ENCODE peak calls at places on chromosomes 13 and 19, in four cellular contexts. T, D, C and S are unnamed samples.

GRCh38 chr13:77176350-77176749 is 149.4 kb upstream of the FBXL3 start:
- DNase-seq in T (no peak), D (peak; percentile 3), C (peak; percentile 4), S (no peak)

GRCh38 chr19:49911381-49912145 is 14.9 kb upstream of the IL4I1 start:
- DNase-seq in T (no peak), D (no peak), C (no peak), S (no peak)

GRCh38 chr13:93169980-93170379 is 56.6 kb upstream of the GPC6 start:
- DNase-seq in T (no peak), D (peak; percentile 18), C (no peak), S (no peak)

GRCh38 chr13:103878891-103879605 is 812.8 kb upstream of the SLC10A2 start:
- DNase-seq in T (no peak), D (no peak), C (no peak), S (no peak)

GRCh38 chr13:43157796-43158195 is 134.4 kb downstream of the DNAJC15 start:
- DNase-seq in T (no peak), D (no peak), C (no peak), S (no peak)

GRCh38 chr19:56085571-56086275 is 35.4 kb downstream of the ZNF787 start:
- DNase-seq in T (no peak), D (no peak), C (no peak), S (no peak)

GRCh38 chr13:33069365-33069764 is 53.1 kb downstream of the KL start:
- DNase-seq in T (no peak), D (no peak), C (no peak), S (no peak)

GRCh38 chr13:86298741-86299140 is 499.5 kb upstream of the SLITRK6 start:
- DNase-seq in T (no peak), D (no peak), C (no peak), S (no peak)

GRCh38 chr13:23445794-23446193 is 12.3 kb upstream of the SACS start:
- DNase-seq in T (no peak), D (no peak), C (no peak), S (no peak)

GRCh38 chr19:28898279-28898678 is 314.7 kb downstream of the UQCRFS1 start:
- DNase-seq in T (no peak), D (no peak), C (no peak), S (no peak)

GRCh38 chr13:99565478-99566124 is 64.3 kb downstream of the TM9SF2 start:
- DNase-seq in T (no peak), D (no peak), C (no peak), S (peak; percentile 58)

GRCh38 chr19:33438016-33438671 is 64.6 kb downstream of the CEBPG start:
- DNase-seq in T (peak; percentile 48), D (no peak), C (no peak), S (no peak)

GRCh38 chr13:112768795-112769411 is 79.1 kb downstream of the ATP11A start:
- DNase-seq in T (no peak), D (no peak), C (no peak), S (no peak)

GRCh38 chr13:36998624-36999041 is 507 bp downstream of the ALG5 start:
- DNase-seq in T (no peak), D (no peak), C (peak; percentile 15), S (no peak)

GRCh38 chr19:7500811-7501450 is 12.1 kb upstream of the PEX11G start:
- DNase-seq in T (peak; percentile 65), D (peak; percentile 35), C (peak; percentile 80), S (peak; percentile 92)

GRCh38 chr19:19404879-19405860 is at the start of gene GATAD2A:
- DNase-seq in T (peak; percentile 32), D (peak; percentile 75), C (peak; percentile 94), S (peak; percentile 98)

GRCh38 chr19:50358483-50359431 is 6.7 kb downstream of the NAPSA start:
- DNase-seq in T (no peak), D (no peak), C (peak; percentile 96), S (no peak)

GRCh38 chr19:38812841-38813320 is at the start of gene LGALS4:
- DNase-seq in T (no peak), D (no peak), C (peak; percentile 9), S (no peak)

GRCh38 chr19:48715681-48716171 is 3.8 kb downstream of the MAMSTR start:
- DNase-seq in T (no peak), D (no peak), C (no peak), S (no peak)

GRCh38 chr13:113978741-113979481 is 5.0 kb upstream of the C13orf46 start:
- DNase-seq in T (no peak), D (no peak), C (no peak), S (no peak)

GRCh38 chr19:16446108-16447014 is 25.4 kb downstream of the EPS15L1 start:
- DNase-seq in T (no peak), D (no peak), C (no peak), S (no peak)

GRCh38 chr19:13506550-13506878 is 235 bp upstream of the CACNA1A start:
- DNase-seq in T (no peak), D (no peak), C (no peak), S (no peak)

GRCh38 chr13:112893570-112894422 is 75.2 kb upstream of the MCF2L start:
- DNase-seq in T (peak; percentile 40), D (peak; percentile 76), C (peak; percentile 89), S (peak; percentile 80)

GRCh38 chr19:7326105-7326877 is 22.4 kb upstream of the ARHGEF18 start:
- DNase-seq in T (no peak), D (peak; percentile 56), C (peak; percentile 74), S (peak; percentile 89)

GRCh38 chr13:46211521-46212351 is at the start of gene LRRC63:
- DNase-seq in T (peak; percentile 38), D (no peak), C (peak; percentile 73), S (no peak)

GRCh38 chr19:42140125-42140754 is 8.0 kb upstream of the POU2F2 start:
- DNase-seq in T (no peak), D (peak; percentile 31), C (peak; percentile 62), S (peak; percentile 31)

GRCh38 chr13:54162069-54162468 is 1133.5 kb downstream of the OLFM4 start:
- DNase-seq in T (no peak), D (no peak), C (no peak), S (no peak)

GRCh38 chr13:43684947-43685725 is 101.6 kb downstream of the ENOX1 start:
- DNase-seq in T (no peak), D (no peak), C (no peak), S (no peak)

GRCh38 chr13:22561581-22561980 is 619.2 kb upstream of the SGCG start:
- DNase-seq in T (no peak), D (no peak), C (no peak), S (no peak)

GRCh38 chr13:34179481-34179880 is 361.5 kb downstream of the RFC3 start:
- DNase-seq in T (no peak), D (no peak), C (no peak), S (no peak)

GRCh38 chr19:49205114-49205513 is 47.5 kb downstream of the TRPM4 start:
- DNase-seq in T (no peak), D (no peak), C (peak; percentile 2), S (no peak)

GRCh38 chr13:113123226-113124150 is 889 bp downstream of the F10 start:
- DNase-seq in T (no peak), D (peak; percentile 52), C (peak; percentile 58), S (no peak)

GRCh38 chr13:59356607-59357006 is 807.1 kb downstream of the DIAPH3 start:
- DNase-seq in T (no peak), D (no peak), C (no peak), S (no peak)

GRCh38 chr13:98847780-98848179 is 95.3 kb upstream of the SLC15A1 start:
- DNase-seq in T (no peak), D (no peak), C (peak; percentile 34), S (no peak)

GRCh38 chr13:68099616-68100015 is 869.5 kb upstream of the PCDH9 start:
- DNase-seq in T (no peak), D (no peak), C (no peak), S (no peak)

GRCh38 chr19:5321851-5322681 is 18.5 kb downstream of the PTPRS start:
- DNase-seq in T (no peak), D (no peak), C (peak; percentile 69), S (no peak)
- TF ChIP-seq RNF2 in T (no peak), D (no peak), C (no peak), S (no peak)

GRCh38 chr13:24894277-24894971 is 130.5 kb downstream of the RNF17 start:
- DNase-seq in T (no peak), D (no peak), C (no peak), S (no peak)

GRCh38 chr13:24894972-24895300 is 131.0 kb downstream of the RNF17 start:
- DNase-seq in T (no peak), D (no peak), C (no peak), S (no peak)

GRCh38 chr13:24905242-24905641 is 141.3 kb downstream of the RNF17 start:
- DNase-seq in T (no peak), D (no peak), C (no peak), S (no peak)

GRCh38 chr13:24900507-24900906 is 136.5 kb downstream of the RNF17 start:
- DNase-seq in T (no peak), D (no peak), C (no peak), S (no peak)

GRCh38 chr13:24899601-24900000 is 135.6 kb downstream of the RNF17 start:
- DNase-seq in T (no peak), D (no peak), C (no peak), S (no peak)
- TF ChIP-seq RNF2 in T (no peak), D (no peak), C (no peak), S (no peak)

GRCh38 chr13:50192272-50192813 is 177.1 kb downstream of the KCNRG start:
- DNase-seq in T (no peak), D (no peak), C (no peak), S (no peak)

GRCh38 chr13:50188696-50189095 is 173.5 kb downstream of the KCNRG start:
- DNase-seq in T (no peak), D (no peak), C (no peak), S (no peak)

GRCh38 chr13:50187352-50188029 is 172.2 kb downstream of the KCNRG start:
- DNase-seq in T (no peak), D (peak; percentile 94), C (no peak), S (no peak)

GRCh38 chr13:50191004-50191403 is 175.8 kb downstream of the KCNRG start:
- DNase-seq in T (no peak), D (no peak), C (no peak), S (no peak)

GRCh38 chr13:50189450-50189849 is 174.2 kb downstream of the KCNRG start:
- DNase-seq in T (no peak), D (no peak), C (peak; percentile 11), S (no peak)
- TF ChIP-seq RNF2 in T (no peak), D (no peak), C (no peak), S (no peak)

GRCh38 chr19:10428996-10429381 is 8.7 kb downstream of the PDE4A start:
- DNase-seq in T (no peak), D (no peak), C (no peak), S (no peak)
- TF ChIP-seq RNF2 in T (no peak), D (no peak), C (no peak), S (no peak)

GRCh38 chr19:46115396-46116109 is 8.9 kb downstream of the IGFL3 start:
- DNase-seq in T (peak; percentile 70), D (no peak), C (no peak), S (no peak)
- TF ChIP-seq RNF2 in T (no peak), D (no peak), C (no peak), S (no peak)

DNA sequence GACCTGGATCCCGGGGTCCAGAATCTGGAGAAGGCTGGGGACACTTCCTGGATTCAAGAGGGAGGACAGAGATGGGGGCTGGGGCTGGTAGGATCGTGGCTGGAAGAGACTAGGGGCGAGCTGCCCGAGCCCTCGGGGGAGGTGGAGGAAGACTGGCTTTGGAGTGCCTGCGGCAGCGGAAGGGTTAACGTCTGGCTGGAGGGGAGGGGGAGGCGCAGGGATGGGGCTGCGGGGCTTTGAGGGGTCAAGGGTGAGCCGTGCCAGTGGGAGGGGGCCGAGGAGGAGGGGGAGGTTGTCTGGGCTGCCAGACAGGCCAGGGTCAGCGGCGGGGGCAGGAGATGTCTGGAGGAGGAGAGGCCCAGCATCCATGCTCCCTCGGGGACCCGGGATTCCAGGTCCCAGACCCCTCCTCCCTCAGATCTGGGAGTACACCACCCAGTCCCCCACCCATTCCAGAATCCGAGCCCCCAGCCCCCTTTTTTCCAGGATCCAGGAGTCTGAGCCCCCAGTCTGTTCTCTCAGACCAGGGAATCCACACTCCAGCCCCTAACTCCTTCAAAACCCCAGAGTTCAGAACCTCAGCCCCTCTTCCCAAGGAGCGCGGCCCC is 3.3 kb upstream of the SPACA6 start:
- DNase-seq in T (peak; percentile 57), D (no peak), C (peak; percentile 43), S (no peak)
- TF ChIP-seq RNF2 in T (no peak), D (no peak), C (no peak), S (no peak)